ENCODE peak calls at places on chromosomes 6 and 20, in eight cellular contexts. H is EH; O is tibial nerve; V is Peyer's patch; L is GDM1; G is stimulated activated CD4-positive, alpha-beta T cell treated with anti-CD3 and anti-CD28 coated beads, Interleukin-1b, Interleukin-23, amount 100 ng/mL, for 24 hours; N is NCI-H2171 treated with DMSO at 0.1 percent for 48 hours; S is activated CD8-positive, alpha-beta memory T cell treated with anti-CD3 and anti-CD28 coated beads for 48 hours. I is an unnamed sample.

GRCh38 chr20:23228912-23229311 is 121.7 kb upstream of the NXT1 start:
- DNase-seq in L (no peak), O (peak), V (no peak), H (peak), S (no peak), G (no peak), N (no peak), I (peak)

GRCh38 chr6:137707590-137708360 is 159.3 kb upstream of the TNFAIP3 start:
- DNase-seq in O (peak), G (no peak), V (peak), N (peak), H (peak), L (peak), S (no peak), I (peak)

GRCh38 chr20:63441777-63442493 is 30.5 kb downstream of the KCNQ2 start:
- DNase-seq in O (peak), V (peak), N (peak), G (peak), S (peak), L (peak), H (peak), I (peak)

GRCh38 chr6:133724726-133725125 is 164.2 kb upstream of the TCF21 start:
- DNase-seq in O (no peak), L (no peak), H (peak), S (no peak), N (no peak), V (no peak), G (no peak), I (no peak)

GRCh38 chr6:170234419-170234818 is 56.5 kb downstream of the DLL1 start:
- DNase-seq in O (no peak), N (no peak), H (no peak), V (no peak), S (no peak), L (no peak), G (no peak), I (no peak)

GRCh38 chr6:53746442-53747103 is 48.2 kb upstream of the LRRC1 start:
- DNase-seq in H (no peak), V (no peak), G (no peak), O (no peak), L (no peak), N (peak), S (no peak), I (no peak)

GRCh38 chr20:39825950-39826349 is 863.1 kb downstream of the MAFB start:
- DNase-seq in H (peak), G (no peak), L (no peak), N (no peak), V (no peak), O (no peak), S (no peak), I (no peak)

GRCh38 chr6:138844203-138844602 is 48.3 kb downstream of the ECT2L start:
- DNase-seq in G (no peak), H (peak), V (no peak), L (no peak), N (peak), S (no peak), O (peak), I (peak)

GRCh38 chr6:155519339-155519738 is 63.7 kb upstream of the NOX3 start:
- DNase-seq in N (no peak), V (no peak), G (no peak), O (no peak), S (no peak), L (no peak), H (no peak), I (no peak)

GRCh38 chr6:87421576-87421975 is 13.8 kb downstream of the CFAP206 start:
- DNase-seq in H (no peak), L (no peak), G (no peak), N (no peak), V (no peak), O (no peak), S (no peak), I (no peak)

GRCh38 chr6:89564752-89565427 is 73.7 kb downstream of the LYRM2 start:
- DNase-seq in V (no peak), N (peak), H (peak), L (no peak), S (no peak), O (peak), G (no peak), I (peak)

GRCh38 chr6:81073323-81073722 is 679.2 kb downstream of the TENT5A start:
- DNase-seq in L (no peak), V (no peak), N (no peak), H (no peak), S (no peak), O (no peak), G (no peak), I (no peak)

GRCh38 chr20:59680148-59680650 is 75.9 kb downstream of the PHACTR3 start:
- DNase-seq in N (no peak), V (no peak), S (no peak), H (no peak), G (no peak), L (no peak), O (no peak), I (no peak)

GRCh38 chr20:33897313-33897912 is 86.3 kb downstream of the CHMP4B start:
- DNase-seq in H (no peak), S (no peak), V (no peak), G (no peak), N (no peak), L (no peak), O (no peak), I (no peak)

GRCh38 chr6:92369309-92369708 is 1050.0 kb downstream of the EPHA7 start:
- DNase-seq in S (no peak), L (no peak), O (no peak), G (no peak), H (no peak), V (no peak), N (no peak), I (no peak)

GRCh38 chr6:112298816-112299281 is 44.5 kb upstream of the LAMA4 start:
- DNase-seq in N (no peak), O (no peak), L (no peak), H (peak), V (no peak), S (no peak), G (no peak), I (no peak)

GRCh38 chr6:159608961-159609673 is 83.9 kb downstream of the SOD2 start:
- DNase-seq in L (no peak), G (no peak), H (peak), O (no peak), N (no peak), V (no peak), S (no peak), I (peak)

GRCh38 chr20:51042064-51042463 is 19.2 kb upstream of the KCNG1 start:
- DNase-seq in S (no peak), N (no peak), H (no peak), O (no peak), L (no peak), G (no peak), V (no peak), I (no peak)

GRCh38 chr6:163443985-163444553 is 29.6 kb downstream of the QKI start:
- DNase-seq in G (no peak), V (no peak), L (no peak), N (no peak), S (no peak), H (no peak), O (no peak), I (no peak)

GRCh38 chr6:27133281-27134227 is 113.9 kb upstream of the PRSS16 start:
- DNase-seq in O (peak), V (peak), L (peak), G (no peak), H (peak), S (no peak), N (peak), I (peak)

GRCh38 chr6:151675746-151676459 is 131.6 kb upstream of the ESR1 start:
- DNase-seq in N (peak), S (no peak), H (peak), V (peak), G (peak), L (no peak), O (no peak), I (peak)

GRCh38 chr6:156859686-156860085 is 82.5 kb downstream of the ARID1B start:
- DNase-seq in L (no peak), N (peak), G (no peak), V (no peak), O (no peak), S (no peak), H (no peak), I (peak)

GRCh38 chr6:158770533-158770932 is 48.6 kb downstream of the EZR start:
- DNase-seq in N (no peak), S (no peak), V (no peak), L (no peak), O (peak), H (no peak), G (no peak), I (no peak)

GRCh38 chr20:57432874-57433491 is 41.8 kb downstream of the RBM38 start:
- DNase-seq in G (peak), H (no peak), L (peak), O (no peak), V (peak), N (peak), S (peak), I (no peak)

GRCh38 chr20:61575151-61575937 is 323.3 kb downstream of the CDH4 start:
- DNase-seq in H (peak), G (no peak), L (no peak), O (no peak), N (no peak), S (no peak), V (no peak), I (no peak)

GRCh38 chr20:25196701-25197120 is 1.2 kb downstream of the ENTPD6 start:
- DNase-seq in H (no peak), L (no peak), O (no peak), S (no peak), V (no peak), G (no peak), N (peak), I (no peak)

GRCh38 chr20:32560989-32561830 is 23.9 kb downstream of the NOL4L start:
- DNase-seq in V (no peak), N (peak), O (no peak), H (no peak), S (no peak), G (no peak), L (no peak), I (no peak)

GRCh38 chr6:125273965-125274364 is 27.8 kb downstream of the HDDC2 start:
- DNase-seq in H (peak), V (no peak), O (no peak), G (no peak), N (peak), S (no peak), L (no peak), I (peak)

GRCh38 chr6:69907981-69908498 is 41.7 kb downstream of the COL19A1 start:
- DNase-seq in S (no peak), G (no peak), N (no peak), L (no peak), O (no peak), H (peak), V (no peak), I (no peak)

GRCh38 chr20:11429168-11429567 is 488.5 kb upstream of the BTBD3 start:
- DNase-seq in N (no peak), G (no peak), L (no peak), H (peak), S (no peak), V (no peak), O (no peak), I (no peak)

GRCh38 chr6:143536866-143537691 is 25.6 kb upstream of the FUCA2 start:
- DNase-seq in V (peak), N (peak), G (peak), O (peak), S (peak), L (peak), H (peak), I (peak)

GRCh38 chr6:44059359-44060342 is 67.6 kb downstream of the MRPL14 start:
- DNase-seq in O (no peak), S (no peak), G (no peak), N (no peak), V (no peak), H (peak), L (no peak), I (no peak)

GRCh38 chr6:84466521-84466920 is 239.1 kb upstream of the CEP162 start:
- DNase-seq in H (peak), S (no peak), N (no peak), G (no peak), O (no peak), L (no peak), V (no peak), I (no peak)

GRCh38 chr20:63795178-63795830 is 35.8 kb downstream of the ZBTB46 start:
- DNase-seq in O (no peak), S (no peak), L (no peak), G (no peak), H (no peak), V (no peak), N (no peak), I (no peak)

I was measured in cerebellar cortex.